ENCODE peak calls at places on chromosomes 11 and 22, in nine cellular contexts. One of them, this sample, is unnamed.

GRCh38 chr11:88284306-88285057 is 53.1 kb downstream of the CTSC start:
- DNase-seq in neural crest cell: no peak
- DNase-seq in right lobe of liver: no peak
- DNase-seq in lung: no peak
- DNase-seq in heart left ventricle: no peak
- DNase-seq in fibroblast of mammary gland: peak; percentile 30
- DNase-seq in epithelial cell of esophagus: no peak
- DNase-seq in GM12865: no peak
- DNase-seq in SK-N-SH: no peak
- DNase-seq in this sample: no peak

GRCh38 chr11:130644187-130644586 is 195.7 kb downstream of the ADAMTS15 start:
- DNase-seq in heart left ventricle: no peak
- DNase-seq in SK-N-SH: no peak
- DNase-seq in epithelial cell of esophagus: no peak
- DNase-seq in neural crest cell: no peak
- DNase-seq in GM12865: no peak
- DNase-seq in lung: peak; percentile 13
- DNase-seq in fibroblast of mammary gland: no peak
- DNase-seq in right lobe of liver: no peak
- DNase-seq in this sample: no peak

GRCh38 chr22:39343259-39344045 is 6.3 kb upstream of the SYNGR1 start:
- DNase-seq in SK-N-SH: peak; percentile 59
- DNase-seq in fibroblast of mammary gland: peak; percentile 45
- DNase-seq in lung: peak; percentile 65
- DNase-seq in heart left ventricle: peak; percentile 60
- DNase-seq in epithelial cell of esophagus: peak; percentile 68
- DNase-seq in right lobe of liver: peak; percentile 76
- DNase-seq in GM12865: peak; percentile 67
- DNase-seq in neural crest cell: peak; percentile 62
- DNase-seq in this sample: peak; percentile 76

GRCh38 chr11:119906376-119906775 is 177.4 kb upstream of the NECTIN1 start:
- DNase-seq in GM12865: no peak
- DNase-seq in fibroblast of mammary gland: no peak
- DNase-seq in heart left ventricle: no peak
- DNase-seq in lung: no peak
- DNase-seq in neural crest cell: no peak
- DNase-seq in SK-N-SH: no peak
- DNase-seq in epithelial cell of esophagus: no peak
- DNase-seq in right lobe of liver: no peak
- DNase-seq in this sample: no peak

GRCh38 chr11:5922749-5923426 is 19.2 kb upstream of the OR56A3 start:
- DNase-seq in SK-N-SH: no peak
- DNase-seq in heart left ventricle: no peak
- DNase-seq in GM12865: peak; percentile 69
- DNase-seq in epithelial cell of esophagus: peak; percentile 87
- DNase-seq in right lobe of liver: no peak
- DNase-seq in fibroblast of mammary gland: peak; percentile 8
- DNase-seq in neural crest cell: no peak
- DNase-seq in lung: no peak
- DNase-seq in this sample: no peak

GRCh38 chr11:63536669-63537292 is at the start of gene PLAAT4:
- DNase-seq in GM12865: peak; percentile 68
- DNase-seq in SK-N-SH: no peak
- DNase-seq in heart left ventricle: no peak
- DNase-seq in lung: peak; percentile 38
- DNase-seq in neural crest cell: no peak
- DNase-seq in fibroblast of mammary gland: peak; percentile 64
- DNase-seq in epithelial cell of esophagus: no peak
- DNase-seq in right lobe of liver: peak; percentile 86
- DNase-seq in this sample: peak; percentile 63

GRCh38 chr11:64877390-64878222 is 815 bp downstream of the EHD1 start:
- DNase-seq in fibroblast of mammary gland: no peak
- DNase-seq in heart left ventricle: no peak
- DNase-seq in right lobe of liver: no peak
- DNase-seq in GM12865: peak; percentile 65
- DNase-seq in SK-N-SH: peak; percentile 67
- DNase-seq in epithelial cell of esophagus: peak; percentile 26
- DNase-seq in neural crest cell: no peak
- DNase-seq in lung: peak; percentile 51
- DNase-seq in this sample: peak; percentile 61

GRCh38 chr11:63985812-63986155 is 454 bp upstream of the OTUB1 start:
- DNase-seq in GM12865: peak; percentile 82
- DNase-seq in fibroblast of mammary gland: no peak
- DNase-seq in heart left ventricle: no peak
- DNase-seq in epithelial cell of esophagus: no peak
- DNase-seq in SK-N-SH: peak; percentile 60
- DNase-seq in right lobe of liver: no peak
- DNase-seq in lung: no peak
- DNase-seq in neural crest cell: no peak
- DNase-seq in this sample: peak; percentile 78

GRCh38 chr22:20008221-20008995 is 8.2 kb downstream of the ARVCF start:
- DNase-seq in right lobe of liver: no peak
- DNase-seq in fibroblast of mammary gland: no peak
- DNase-seq in heart left ventricle: peak; percentile 23
- DNase-seq in GM12865: no peak
- DNase-seq in SK-N-SH: peak; percentile 53
- DNase-seq in epithelial cell of esophagus: peak; percentile 22
- DNase-seq in neural crest cell: no peak
- DNase-seq in lung: no peak
- DNase-seq in this sample: no peak

GRCh38 chr11:71519546-71519945 is 7.5 kb upstream of the KRTAP5-7 start:
- DNase-seq in neural crest cell: no peak
- DNase-seq in right lobe of liver: peak; percentile 24
- DNase-seq in SK-N-SH: no peak
- DNase-seq in GM12865: no peak
- DNase-seq in epithelial cell of esophagus: no peak
- DNase-seq in lung: no peak
- DNase-seq in fibroblast of mammary gland: no peak
- DNase-seq in heart left ventricle: no peak
- DNase-seq in this sample: no peak

GRCh38 chr22:38423512-38424503 is 31.2 kb downstream of the KCNJ4 start:
- DNase-seq in right lobe of liver: no peak
- DNase-seq in epithelial cell of esophagus: peak; percentile 38
- DNase-seq in SK-N-SH: no peak
- DNase-seq in lung: no peak
- DNase-seq in neural crest cell: no peak
- DNase-seq in GM12865: no peak
- DNase-seq in heart left ventricle: peak; percentile 34
- DNase-seq in fibroblast of mammary gland: no peak
- DNase-seq in this sample: no peak

GRCh38 chr22:42948205-42948804 is 66.6 kb downstream of the PACSIN2 start:
- DNase-seq in fibroblast of mammary gland: no peak
- DNase-seq in epithelial cell of esophagus: no peak
- DNase-seq in SK-N-SH: no peak
- DNase-seq in neural crest cell: no peak
- DNase-seq in lung: no peak
- DNase-seq in GM12865: no peak
- DNase-seq in heart left ventricle: no peak
- DNase-seq in right lobe of liver: no peak
- DNase-seq in this sample: no peak

GRCh38 chr22:42947211-42947990 is 67.5 kb downstream of the PACSIN2 start:
- DNase-seq in SK-N-SH: no peak
- DNase-seq in fibroblast of mammary gland: no peak
- DNase-seq in neural crest cell: peak; percentile 41
- DNase-seq in heart left ventricle: peak; percentile 76
- DNase-seq in right lobe of liver: peak; percentile 74
- DNase-seq in epithelial cell of esophagus: peak; percentile 45
- DNase-seq in lung: no peak
- DNase-seq in GM12865: no peak
- DNase-seq in this sample: no peak

GRCh38 chr22:42949159-42949558 is 65.8 kb downstream of the PACSIN2 start:
- DNase-seq in epithelial cell of esophagus: peak; percentile 72
- DNase-seq in fibroblast of mammary gland: peak; percentile 78
- DNase-seq in GM12865: no peak
- DNase-seq in heart left ventricle: no peak
- DNase-seq in lung: no peak
- DNase-seq in right lobe of liver: no peak
- DNase-seq in SK-N-SH: no peak
- DNase-seq in neural crest cell: no peak
- DNase-seq in this sample: no peak

GRCh38 chr22:42951093-42951710 is 63.7 kb downstream of the PACSIN2 start:
- DNase-seq in GM12865: no peak
- DNase-seq in SK-N-SH: no peak
- DNase-seq in lung: no peak
- DNase-seq in heart left ventricle: no peak
- DNase-seq in right lobe of liver: no peak
- DNase-seq in fibroblast of mammary gland: no peak
- DNase-seq in neural crest cell: no peak
- DNase-seq in epithelial cell of esophagus: no peak
- DNase-seq in this sample: no peak

DNA sequence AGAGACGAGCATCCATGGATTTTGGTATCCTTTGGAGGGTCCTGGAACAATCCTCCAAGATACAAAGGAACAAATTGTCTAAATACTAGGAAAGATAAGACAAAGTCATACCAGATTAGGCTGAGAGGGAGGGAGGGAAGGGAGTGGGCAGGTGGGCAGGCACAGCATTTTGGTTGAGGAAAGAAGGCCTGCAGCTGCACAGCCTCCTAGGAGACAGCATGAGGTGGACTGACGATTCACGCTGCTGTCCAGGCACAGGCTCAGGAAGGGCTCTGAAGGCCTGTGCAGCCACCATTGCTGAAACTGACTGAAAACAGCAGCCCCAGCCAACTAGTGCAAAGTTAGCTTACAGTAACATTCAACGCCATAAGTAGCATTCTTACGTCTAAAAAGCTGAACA is 64.7 kb downstream of the PACSIN2 start:
- DNase-seq in neural crest cell: no peak
- DNase-seq in GM12865: no peak
- DNase-seq in lung: no peak
- DNase-seq in epithelial cell of esophagus: no peak
- DNase-seq in right lobe of liver: no peak
- DNase-seq in SK-N-SH: no peak
- DNase-seq in heart left ventricle: no peak
- DNase-seq in fibroblast of mammary gland: no peak
- DNase-seq in this sample: no peak
- TF ChIP-seq CTCF in neural crest cell: no peak
- TF ChIP-seq CTCF in GM12865: no peak
- TF ChIP-seq CTCF in lung: no peak
- TF ChIP-seq CTCF in epithelial cell of esophagus: no peak
- TF ChIP-seq CTCF in right lobe of liver: no peak
- TF ChIP-seq CTCF in SK-N-SH: no peak
- TF ChIP-seq CTCF in heart left ventricle: no peak
- TF ChIP-seq CTCF in fibroblast of mammary gland: no peak
- TF ChIP-seq CTCF in this sample: no peak

GRCh38 chr11:41612415-41612814 is 153.0 kb upstream of the LRRC4C start:
- DNase-seq in epithelial cell of esophagus: no peak
- DNase-seq in lung: no peak
- DNase-seq in right lobe of liver: no peak
- DNase-seq in heart left ventricle: no peak
- DNase-seq in fibroblast of mammary gland: no peak
- DNase-seq in GM12865: peak; percentile 2
- DNase-seq in SK-N-SH: no peak
- DNase-seq in neural crest cell: no peak
- DNase-seq in this sample: no peak
- TF ChIP-seq CTCF in epithelial cell of esophagus: no peak
- TF ChIP-seq CTCF in lung: no peak
- TF ChIP-seq CTCF in right lobe of liver: peak; percentile 15
- TF ChIP-seq CTCF in heart left ventricle: no peak
- TF ChIP-seq CTCF in fibroblast of mammary gland: no peak
- TF ChIP-seq CTCF in GM12865: peak; percentile 33
- TF ChIP-seq CTCF in SK-N-SH: peak; percentile 30
- TF ChIP-seq CTCF in neural crest cell: peak; percentile 44
- TF ChIP-seq CTCF in this sample: peak; percentile 23

DNA sequence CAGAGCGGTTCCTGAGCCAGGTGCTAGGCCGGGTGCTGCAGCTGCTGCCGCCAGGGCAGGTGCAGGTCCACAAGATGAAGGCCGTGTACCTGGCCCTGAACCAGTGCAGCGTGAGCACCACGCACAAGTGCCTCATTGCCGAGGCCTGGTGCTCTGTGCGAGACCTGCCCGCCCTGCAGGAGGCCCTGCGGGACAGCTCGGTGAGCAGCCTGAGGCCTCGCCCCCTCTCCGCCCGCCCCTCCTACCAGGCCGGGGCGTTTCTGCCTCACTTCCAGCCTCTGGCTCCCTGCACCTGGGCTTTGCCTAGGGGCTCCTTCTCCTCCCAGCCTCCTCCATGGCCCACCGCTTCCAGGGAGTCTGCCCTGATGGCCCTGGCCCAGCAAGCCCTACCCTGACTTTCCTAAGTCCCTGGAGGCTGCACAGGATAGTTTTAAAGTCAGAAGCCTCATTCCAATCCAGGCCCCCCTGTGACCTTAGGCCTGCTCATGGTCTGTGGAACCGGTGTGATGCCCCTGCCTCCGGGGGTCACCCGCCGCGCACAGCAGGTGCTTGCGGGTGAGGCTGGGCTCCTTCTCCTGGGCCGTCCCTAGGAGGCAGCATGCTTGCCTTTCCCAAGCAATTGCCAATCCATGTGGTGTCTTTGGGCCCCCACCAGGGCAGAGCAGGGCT is 5.5 kb downstream of the TCIRG1 start:
- DNase-seq in fibroblast of mammary gland: no peak
- DNase-seq in epithelial cell of esophagus: no peak
- DNase-seq in neural crest cell: no peak
- DNase-seq in GM12865: no peak
- DNase-seq in SK-N-SH: peak; percentile 47
- DNase-seq in right lobe of liver: no peak
- DNase-seq in heart left ventricle: peak; percentile 56
- DNase-seq in lung: no peak
- DNase-seq in this sample: no peak
- TF ChIP-seq CTCF in fibroblast of mammary gland: no peak
- TF ChIP-seq CTCF in epithelial cell of esophagus: no peak
- TF ChIP-seq CTCF in neural crest cell: no peak
- TF ChIP-seq CTCF in GM12865: no peak
- TF ChIP-seq CTCF in SK-N-SH: no peak
- TF ChIP-seq CTCF in right lobe of liver: no peak
- TF ChIP-seq CTCF in heart left ventricle: no peak
- TF ChIP-seq CTCF in lung: no peak
- TF ChIP-seq CTCF in this sample: no peak

GRCh38 chr11:44564198-44564597 is 1.3 kb upstream of the CD82 start:
- DNase-seq in lung: no peak
- DNase-seq in right lobe of liver: peak; percentile 68
- DNase-seq in epithelial cell of esophagus: peak; percentile 33
- DNase-seq in neural crest cell: no peak
- DNase-seq in fibroblast of mammary gland: peak; percentile 48
- DNase-seq in GM12865: no peak
- DNase-seq in heart left ventricle: no peak
- DNase-seq in SK-N-SH: no peak
- DNase-seq in this sample: no peak

GRCh38 chr11:44565746-44566558 is 489 bp downstream of the CD82 start:
- DNase-seq in fibroblast of mammary gland: no peak
- DNase-seq in neural crest cell: no peak
- DNase-seq in heart left ventricle: no peak
- DNase-seq in right lobe of liver: no peak
- DNase-seq in lung: no peak
- DNase-seq in SK-N-SH: no peak
- DNase-seq in epithelial cell of esophagus: no peak
- DNase-seq in GM12865: no peak
- DNase-seq in this sample: no peak

GRCh38 chr11:44566559-44566949 is 1.1 kb downstream of the CD82 start:
- DNase-seq in fibroblast of mammary gland: no peak
- DNase-seq in right lobe of liver: no peak
- DNase-seq in epithelial cell of esophagus: no peak
- DNase-seq in lung: no peak
- DNase-seq in GM12865: no peak
- DNase-seq in heart left ventricle: no peak
- DNase-seq in SK-N-SH: no peak
- DNase-seq in neural crest cell: no peak
- DNase-seq in this sample: no peak

GRCh38 chr11:44564653-44565007 is 833 bp upstream of the CD82 start:
- DNase-seq in epithelial cell of esophagus: peak; percentile 98
- DNase-seq in GM12865: no peak
- DNase-seq in SK-N-SH: no peak
- DNase-seq in right lobe of liver: peak; percentile 88
- DNase-seq in lung: peak; percentile 75
- DNase-seq in fibroblast of mammary gland: peak; percentile 92
- DNase-seq in heart left ventricle: peak; percentile 89
- DNase-seq in neural crest cell: no peak
- DNase-seq in this sample: no peak

GRCh38 chr11:44565008-44565745 is at the start of gene CD82:
- DNase-seq in epithelial cell of esophagus: peak; percentile 99
- DNase-seq in heart left ventricle: peak; percentile 100
- DNase-seq in fibroblast of mammary gland: peak; percentile 96
- DNase-seq in lung: peak; percentile 100
- DNase-seq in right lobe of liver: peak; percentile 100
- DNase-seq in SK-N-SH: peak; percentile 99
- DNase-seq in neural crest cell: peak; percentile 99
- DNase-seq in GM12865: peak; percentile 98
- DNase-seq in this sample: peak; percentile 98
- TF ChIP-seq CTCF in epithelial cell of esophagus: peak; percentile 21
- TF ChIP-seq CTCF in heart left ventricle: peak; percentile 8
- TF ChIP-seq CTCF in fibroblast of mammary gland: no peak
- TF ChIP-seq CTCF in lung: no peak
- TF ChIP-seq CTCF in right lobe of liver: peak; percentile 21
- TF ChIP-seq CTCF in SK-N-SH: peak; percentile 22
- TF ChIP-seq CTCF in neural crest cell: peak; percentile 39
- TF ChIP-seq CTCF in GM12865: peak; percentile 34
- TF ChIP-seq CTCF in this sample: peak; percentile 10

This sample was measured in GM13977.